ENCODE peak calls at places on chromosomes 2 and 18, in five cellular contexts. L is pons, T is fibroblast of pulmonary artery, U is DND-41, X is T-helper 1 cell. W is an unnamed sample.
A peak's percentile ranks its signal among the peaks of the same experiment; 100 is the strongest.

GRCh38 chr2:174492963-174493431 is 6.2 kb upstream of the GPR155 start:
- DNase-seq in U (peak; percentile 80), T (no peak), L (peak; percentile 58), X (peak; percentile 48), W (peak; percentile 81)

GRCh38 chr2:121245913-121246312 is 39.1 kb downstream of the TFCP2L1 start:
- DNase-seq in X (no peak), U (no peak), T (no peak), L (no peak), W (no peak)

GRCh38 chr2:25339121-25339738 is 2.5 kb downstream of the DNMT3A start:
- DNase-seq in X (no peak), L (no peak), T (no peak), U (no peak), W (no peak)

GRCh38 chr2:170073288-170073687 is 104.7 kb upstream of the MYO3B start:
- DNase-seq in U (no peak), L (peak; percentile 95), X (no peak), T (peak; percentile 97), W (no peak)

GRCh38 chr2:112603731-112604130 is 19.3 kb downstream of the CHCHD5 start:
- DNase-seq in U (no peak), L (no peak), T (no peak), X (no peak), W (no peak)

GRCh38 chr2:24831736-24832421 is 38.7 kb downstream of the CENPO start:
- DNase-seq in U (no peak), T (no peak), L (peak; percentile 88), X (no peak), W (no peak)

GRCh38 chr2:112750560-112750843 is 13.9 kb downstream of the CKAP2L start:
- DNase-seq in X (no peak), L (no peak), T (peak; percentile 28), U (no peak), W (no peak)

GRCh38 chr2:7430421-7430868 is 513.2 kb downstream of the RNF144A start:
- DNase-seq in X (no peak), T (no peak), L (no peak), U (no peak), W (no peak)

GRCh38 chr2:125243074-125243473 is 1218.0 kb downstream of the CNTNAP5 start:
- DNase-seq in L (no peak), U (no peak), T (no peak), X (no peak), W (no peak)

GRCh38 chr2:234091432-234091879 is 41.0 kb downstream of the SPP2 start:
- DNase-seq in U (no peak), X (no peak), T (peak; percentile 60), L (peak; percentile 3), W (no peak)

GRCh38 chr2:181153886-181154285 is 173.5 kb downstream of the UBE2E3 start:
- DNase-seq in X (no peak), L (no peak), T (no peak), U (no peak), W (no peak)

GRCh38 chr2:100902833-100903405 is 83.0 kb downstream of the NPAS2 start:
- DNase-seq in U (no peak), X (no peak), L (no peak), T (peak; percentile 87), W (no peak)

GRCh38 chr2:7539760-7540159 is 622.5 kb downstream of the RNF144A start:
- DNase-seq in L (no peak), U (no peak), X (no peak), T (peak; percentile 54), W (no peak)

GRCh38 chr2:29420999-29421856 is 306.0 kb downstream of the CLIP4 start:
- DNase-seq in X (no peak), L (no peak), T (peak; percentile 10), U (no peak), W (no peak)

GRCh38 chr2:217863874-217864273 is 138.9 kb downstream of the TNS1 start:
- DNase-seq in U (no peak), L (no peak), X (no peak), T (no peak), W (no peak)

GRCh38 chr2:84878459-84878858 is 2.4 kb downstream of the TRABD2A start:
- DNase-seq in U (no peak), L (no peak), X (no peak), T (no peak), W (no peak)

GRCh38 chr2:100949377-100949776 is 52.7 kb upstream of the RPL31 start:
- DNase-seq in X (no peak), T (no peak), U (no peak), L (no peak), W (no peak)

GRCh38 chr2:85243101-85244072 is 84.4 kb downstream of the TGOLN2 start:
- DNase-seq in L (peak; percentile 42), U (peak; percentile 33), T (no peak), X (no peak), W (peak; percentile 15)

GRCh38 chr2:42196403-42197267 is 27.5 kb downstream of the EML4 start:
- DNase-seq in U (peak; percentile 51), L (peak; percentile 82), X (peak; percentile 20), T (peak; percentile 60), W (peak; percentile 18)

GRCh38 chr2:153189091-153189490 is 289.5 kb downstream of the RPRM start:
- DNase-seq in U (no peak), X (no peak), L (no peak), T (no peak), W (no peak)

GRCh38 chr2:125638345-125638744 is 1017.6 kb upstream of the GYPC start:
- DNase-seq in X (no peak), T (no peak), L (no peak), U (no peak), W (no peak)

GRCh38 chr18:32427084-32427933 is 43.4 kb downstream of the GAREM1 start:
- DNase-seq in U (no peak), L (no peak), X (no peak), T (peak; percentile 26), W (no peak)

GRCh38 chr2:189225032-189225431 is 45.5 kb upstream of the COL5A2 start:
- DNase-seq in L (no peak), U (peak; percentile 13), X (no peak), T (no peak), W (no peak)

W was measured in Jurkat, Clone E6-1.